ENCODE peak calls at places on chromosomes 13 and 19, in eight cellular contexts. T, D, C, K, W, V, L and I are unnamed samples.

GRCh38 chr19:38020331-38020730 is 113.3 kb downstream of the SIPA1L3 start:
- DNase-seq in T (no peak), D (no peak), C (no peak), K (no peak), W (no peak), V (no peak), L (no peak), I (no peak)

GRCh38 chr19:44061038-44061437 is 9.2 kb downstream of the ZNF223 start:
- DNase-seq in T (no peak), D (no peak), C (no peak), K (no peak), W (no peak), V (no peak), L (no peak), I (no peak)

GRCh38 chr13:20848203-20848602 is 54.3 kb downstream of the XPO4 start:
- DNase-seq in T (no peak), D (no peak), C (no peak), K (no peak), W (no peak), V (no peak), L (no peak), I (no peak)

GRCh38 chr13:75927183-75927582 is 291.1 kb downstream of the LMO7 start:
- DNase-seq in T (no peak), D (no peak), C (no peak), K (no peak), W (no peak), V (no peak), L (no peak), I (no peak)

GRCh38 chr19:8641908-8642547 is 11.6 kb downstream of the NFILZ start:
- DNase-seq in T (no peak), D (peak), C (no peak), K (peak), W (no peak), V (no peak), L (no peak), I (no peak)

GRCh38 chr19:455851-456546 is 4.8 kb downstream of the SHC2 start:
- DNase-seq in T (no peak), D (no peak), C (no peak), K (no peak), W (no peak), V (no peak), L (no peak), I (no peak)

GRCh38 chr19:49149652-49150105 is 5.5 kb downstream of the HRC start:
- DNase-seq in T (peak), D (peak), C (no peak), K (peak), W (peak), V (peak), L (peak), I (no peak)

GRCh38 chr19:964761-965694 is 19.1 kb upstream of the WDR18 start:
- DNase-seq in T (no peak), D (no peak), C (no peak), K (peak), W (no peak), V (no peak), L (no peak), I (no peak)

GRCh38 chr13:43545317-43545874 is 241.4 kb downstream of the ENOX1 start:
- DNase-seq in T (no peak), D (peak), C (no peak), K (peak), W (no peak), V (no peak), L (no peak), I (no peak)

GRCh38 chr19:19655051-19655594 is 8.4 kb downstream of the ATP13A1 start:
- DNase-seq in T (no peak), D (no peak), C (no peak), K (no peak), W (no peak), V (no peak), L (no peak), I (no peak)

GRCh38 chr19:5903054-5903501 is 512 bp downstream of the NDUFA11 start:
- DNase-seq in T (no peak), D (no peak), C (no peak), K (peak), W (peak), V (no peak), L (no peak), I (no peak)

GRCh38 chr19:46350758-46351159 is 3.9 kb downstream of the PPP5C start:
- DNase-seq in T (no peak), D (no peak), C (no peak), K (no peak), W (no peak), V (no peak), L (no peak), I (no peak)

GRCh38 chr13:46905249-46905648 is 8.4 kb upstream of the HTR2A start:
- DNase-seq in T (no peak), D (no peak), C (no peak), K (peak), W (no peak), V (no peak), L (no peak), I (no peak)

GRCh38 chr19:56671613-56671994 is at the start of gene ZNF835:
- DNase-seq in T (peak), D (peak), C (peak), K (peak), W (peak), V (no peak), L (peak), I (no peak)

GRCh38 chr19:49327878-49328544 is 3.0 kb upstream of the SLC6A16 start:
- DNase-seq in T (no peak), D (peak), C (peak), K (peak), W (no peak), V (no peak), L (no peak), I (no peak)

GRCh38 chr13:113630804-113631203 is 27.2 kb downstream of the ATP4B start:
- DNase-seq in T (no peak), D (no peak), C (no peak), K (no peak), W (peak), V (peak), L (no peak), I (no peak)

GRCh38 chr19:21698215-21698614 is 69.2 kb downstream of the ZNF100 start:
- DNase-seq in T (no peak), D (no peak), C (no peak), K (peak), W (no peak), V (no peak), L (no peak), I (no peak)

GRCh38 chr19:4488496-4488895 is 16.4 kb downstream of the HDGFL2 start:
- DNase-seq in T (no peak), D (no peak), C (no peak), K (no peak), W (no peak), V (no peak), L (no peak), I (no peak)